ENCODE peak calls at places on chromosomes 6 and 20, in ten cellular contexts. W is ascending aorta, P is osteocyte, T is NCI-H1417, U is H1, Y is breast epithelium, V is iris pigment epithelial cell, H is cardiac fibroblast, D is astrocyte, K is GM23248. L is an unnamed sample.
A peak's percentile ranks its signal among the peaks of the same experiment; 100 is the strongest.

GRCh38 chr6:34362909-34363713 is 29.4 kb downstream of the NUDT3 start:
- DNase-seq in H (no peak), P (no peak), K (no peak), Y (no peak), V (no peak), W (no peak), U (no peak), D (no peak), T (no peak), L (no peak)

GRCh38 chr6:10692965-10693538 is 1.4 kb downstream of the C6orf52 start:
- DNase-seq in Y (no peak), D (no peak), U (no peak), H (no peak), W (no peak), T (no peak), P (no peak), K (no peak), V (no peak), L (no peak)

GRCh38 chr6:148999921-149000589 is 253.2 kb downstream of the UST start:
- DNase-seq in H (peak; percentile 89), P (no peak), V (peak; percentile 88), U (no peak), K (peak; percentile 91), T (no peak), W (no peak), D (peak; percentile 85), Y (peak; percentile 44), L (peak; percentile 86)

GRCh38 chr20:45933231-45934045 is 1.0 kb upstream of the PCIF1 start:
- DNase-seq in D (peak; percentile 62), U (peak; percentile 79), V (peak; percentile 82), W (peak; percentile 53), H (peak; percentile 75), K (peak; percentile 83), P (peak; percentile 88), T (peak; percentile 89), Y (peak; percentile 71), L (peak; percentile 79)

GRCh38 chr20:41786158-41786557 is 168.0 kb upstream of the CHD6 start:
- DNase-seq in V (peak; percentile 16), H (no peak), U (no peak), P (no peak), Y (no peak), W (no peak), T (no peak), D (no peak), K (peak; percentile 34), L (no peak)

GRCh38 chr6:43014434-43014909 is 423 bp downstream of the KLHDC3 start:
- DNase-seq in H (peak; percentile 49), P (no peak), V (peak; percentile 58), U (no peak), D (peak; percentile 23), W (no peak), T (no peak), K (peak; percentile 81), Y (no peak), L (peak; percentile 43)

GRCh38 chr20:21528870-21529269 is 15.0 kb upstream of the NKX2-2 start:
- DNase-seq in W (no peak), T (no peak), V (no peak), P (no peak), Y (no peak), K (no peak), H (no peak), D (no peak), U (no peak), L (no peak)

GRCh38 chr6:15479761-15480160 is 183.1 kb downstream of the DTNBP1 start:
- DNase-seq in K (peak; percentile 75), H (no peak), V (no peak), Y (peak; percentile 36), U (no peak), P (no peak), W (no peak), T (no peak), D (peak; percentile 52), L (peak; percentile 91)

GRCh38 chr20:34891166-34892062 is 15.0 kb downstream of the ACSS2 start:
- DNase-seq in K (peak; percentile 89), T (no peak), Y (no peak), D (peak; percentile 64), P (no peak), H (peak; percentile 89), U (no peak), W (no peak), V (peak; percentile 87), L (peak; percentile 81)

GRCh38 chr6:148414836-148415235 is 72.2 kb downstream of the SASH1 start:
- DNase-seq in V (peak; percentile 82), H (peak; percentile 86), K (peak; percentile 91), T (no peak), Y (no peak), U (no peak), W (no peak), D (peak; percentile 85), P (no peak), L (peak; percentile 93)

GRCh38 chr20:24909086-24909780 is 39.8 kb upstream of the CST7 start:
- DNase-seq in K (no peak), P (peak; percentile 72), H (no peak), W (no peak), D (no peak), Y (no peak), U (no peak), T (no peak), V (no peak), L (no peak)

GRCh38 chr6:80638222-80639055 is 532.0 kb downstream of the BCKDHB start:
- DNase-seq in H (peak; percentile 94), Y (peak; percentile 63), T (peak; percentile 67), W (peak; percentile 31), V (peak; percentile 94), P (no peak), D (peak; percentile 99), U (peak; percentile 23), K (peak; percentile 93), L (peak; percentile 94)

GRCh38 chr20:41573955-41574354 is 44.2 kb downstream of the CHD6 start:
- DNase-seq in D (no peak), U (no peak), V (no peak), H (no peak), P (no peak), W (no peak), T (no peak), K (no peak), Y (no peak), L (no peak)

GRCh38 chr6:21593927-21594421 is 423 bp downstream of the SOX4 start:
- DNase-seq in V (peak; percentile 86), T (peak; percentile 81), Y (peak; percentile 28), D (peak; percentile 65), K (peak; percentile 82), H (peak; percentile 74), P (no peak), W (no peak), U (no peak), L (no peak)

GRCh38 chr20:49699200-49699992 is 14.3 kb downstream of the B4GALT5 start:
- DNase-seq in K (peak; percentile 73), P (no peak), U (no peak), D (peak; percentile 81), W (no peak), Y (no peak), H (peak; percentile 79), V (peak; percentile 82), T (no peak), L (peak; percentile 71)

GRCh38 chr20:21364413-21364812 is 32.9 kb downstream of the NKX2-4 start:
- DNase-seq in Y (no peak), V (no peak), H (no peak), U (no peak), W (no peak), D (no peak), P (no peak), K (no peak), T (no peak), L (no peak)

GRCh38 chr6:140915001-140915950 is 1217.4 kb upstream of the GJE1 start:
- DNase-seq in V (no peak), K (no peak), P (no peak), H (peak; percentile 17), T (peak; percentile 70), D (no peak), U (no peak), Y (no peak), W (no peak), L (no peak)

GRCh38 chr6:38436726-38437465 is 202.8 kb downstream of the BTBD9 start:
- DNase-seq in H (peak; percentile 79), W (no peak), Y (no peak), K (peak; percentile 56), U (no peak), D (peak; percentile 69), V (peak; percentile 85), T (peak; percentile 2), P (no peak), L (peak; percentile 50)

GRCh38 chr6:130775421-130776012 is 51.7 kb upstream of the SMLR1 start:
- DNase-seq in K (peak; percentile 69), U (no peak), P (no peak), T (no peak), V (no peak), H (peak; percentile 42), Y (no peak), D (peak; percentile 35), W (no peak), L (no peak)

GRCh38 chr6:113015249-113015648 is 668.1 kb downstream of the RFPL4B start:
- DNase-seq in Y (no peak), W (no peak), V (peak; percentile 78), D (peak; percentile 76), P (no peak), U (no peak), H (peak; percentile 88), T (no peak), K (peak; percentile 84), L (no peak)

GRCh38 chr20:327041-327945 is 1.9 kb downstream of the SOX12 start:
- DNase-seq in Y (peak; percentile 87), U (peak; percentile 94), D (peak; percentile 84), T (peak; percentile 93), K (peak; percentile 94), H (peak; percentile 78), V (peak; percentile 92), W (peak; percentile 21), P (peak; percentile 94), L (peak; percentile 79)

GRCh38 chr6:111573892-111574800 is 31.5 kb downstream of the TRAF3IP2 start:
- DNase-seq in H (peak; percentile 93), T (no peak), V (peak; percentile 97), Y (no peak), P (no peak), D (peak; percentile 97), U (no peak), K (peak; percentile 95), W (no peak), L (peak; percentile 52)